ENCODE peak calls at places on chromosome 7, in seven cellular contexts. One of them, this sample, is unnamed.

GRCh38 chr7:79778786-79779382 is 325.4 kb upstream of the MAGI2 start:
- DNase-seq in SK-N-SH: no peak
- DNase-seq in HCT116: no peak
- DNase-seq in Panc1: no peak
- DNase-seq in H1: no peak
- DNase-seq in K562: no peak
- DNase-seq in GM12878: no peak
- DNase-seq in this sample: no peak

GRCh38 chr7:120973849-120974248 is 14.7 kb upstream of the CPED1 start:
- DNase-seq in SK-N-SH: no peak
- DNase-seq in H1: no peak
- DNase-seq in Panc1: no peak
- DNase-seq in HCT116: no peak
- DNase-seq in K562: no peak
- DNase-seq in GM12878: no peak
- DNase-seq in this sample: no peak

GRCh38 chr7:80417211-80417793 is 94.6 kb downstream of the GNAT3 start:
- DNase-seq in K562: no peak
- DNase-seq in HCT116: no peak
- DNase-seq in SK-N-SH: no peak
- DNase-seq in GM12878: no peak
- DNase-seq in Panc1: no peak
- DNase-seq in H1: no peak
- DNase-seq in this sample: no peak

GRCh38 chr7:140656548-140657515 is 15.9 kb upstream of the ADCK2 start:
- DNase-seq in HCT116: no peak
- DNase-seq in H1: no peak
- DNase-seq in GM12878: no peak
- DNase-seq in K562: no peak
- DNase-seq in SK-N-SH: no peak
- DNase-seq in Panc1: no peak
- DNase-seq in this sample: peak; percentile 27

GRCh38 chr7:146510088-146510680 is 393.6 kb downstream of the CNTNAP2 start:
- DNase-seq in SK-N-SH: no peak
- DNase-seq in K562: peak; percentile 11
- DNase-seq in GM12878: no peak
- DNase-seq in Panc1: no peak
- DNase-seq in HCT116: no peak
- DNase-seq in H1: no peak
- DNase-seq in this sample: no peak

GRCh38 chr7:69336976-69337375 is 261.3 kb upstream of the AUTS2 start:
- DNase-seq in K562: no peak
- DNase-seq in HCT116: no peak
- DNase-seq in GM12878: no peak
- DNase-seq in Panc1: no peak
- DNase-seq in SK-N-SH: peak; percentile 70
- DNase-seq in H1: no peak
- DNase-seq in this sample: no peak

GRCh38 chr7:111697771-111698170 is 135.5 kb upstream of the IMMP2L start:
- DNase-seq in GM12878: no peak
- DNase-seq in Panc1: no peak
- DNase-seq in SK-N-SH: no peak
- DNase-seq in H1: no peak
- DNase-seq in K562: no peak
- DNase-seq in HCT116: no peak
- DNase-seq in this sample: no peak

GRCh38 chr7:2417981-2418481 is 14.6 kb downstream of the CHST12 start:
- DNase-seq in GM12878: no peak
- DNase-seq in H1: no peak
- DNase-seq in HCT116: no peak
- DNase-seq in SK-N-SH: no peak
- DNase-seq in K562: no peak
- DNase-seq in Panc1: no peak
- DNase-seq in this sample: no peak

GRCh38 chr7:82699773-82700186 is 256.2 kb upstream of the CACNA2D1 start:
- DNase-seq in HCT116: peak; percentile 83
- DNase-seq in SK-N-SH: no peak
- DNase-seq in K562: no peak
- DNase-seq in H1: no peak
- DNase-seq in GM12878: no peak
- DNase-seq in Panc1: peak; percentile 72
- DNase-seq in this sample: no peak

GRCh38 chr7:143372070-143372469 is 9.1 kb upstream of the ZYX start:
- DNase-seq in GM12878: no peak
- DNase-seq in H1: no peak
- DNase-seq in HCT116: no peak
- DNase-seq in K562: no peak
- DNase-seq in Panc1: no peak
- DNase-seq in SK-N-SH: no peak
- DNase-seq in this sample: no peak

GRCh38 chr7:1124164-1124563 is 35.8 kb downstream of the ZFAND2A start:
- DNase-seq in K562: no peak
- DNase-seq in GM12878: no peak
- DNase-seq in H1: no peak
- DNase-seq in HCT116: no peak
- DNase-seq in Panc1: no peak
- DNase-seq in SK-N-SH: no peak
- DNase-seq in this sample: no peak

GRCh38 chr7:107262857-107263256 is 94.1 kb downstream of the HBP1 start:
- DNase-seq in H1: no peak
- DNase-seq in HCT116: no peak
- DNase-seq in SK-N-SH: no peak
- DNase-seq in GM12878: no peak
- DNase-seq in K562: peak; percentile 15
- DNase-seq in Panc1: no peak
- DNase-seq in this sample: no peak

GRCh38 chr7:155524018-155524556 is 22.3 kb downstream of the CNPY1 start:
- DNase-seq in H1: no peak
- DNase-seq in GM12878: no peak
- DNase-seq in HCT116: no peak
- DNase-seq in Panc1: no peak
- DNase-seq in K562: no peak
- DNase-seq in SK-N-SH: no peak
- DNase-seq in this sample: no peak

GRCh38 chr7:84202855-84203254 is 8.3 kb upstream of the SEMA3A start:
- DNase-seq in GM12878: no peak
- DNase-seq in K562: no peak
- DNase-seq in H1: no peak
- DNase-seq in SK-N-SH: no peak
- DNase-seq in HCT116: no peak
- DNase-seq in Panc1: no peak
- DNase-seq in this sample: no peak

GRCh38 chr7:51430480-51431086 is 114.0 kb upstream of the COBL start:
- DNase-seq in GM12878: peak; percentile 5
- DNase-seq in HCT116: peak; percentile 34
- DNase-seq in Panc1: peak; percentile 39
- DNase-seq in SK-N-SH: peak; percentile 79
- DNase-seq in H1: no peak
- DNase-seq in K562: peak; percentile 67
- DNase-seq in this sample: peak; percentile 43

GRCh38 chr7:111138196-111138569 is 47.3 kb downstream of the LRRN3 start:
- DNase-seq in GM12878: peak; percentile 72
- DNase-seq in SK-N-SH: no peak
- DNase-seq in H1: no peak
- DNase-seq in Panc1: peak; percentile 76
- DNase-seq in HCT116: peak; percentile 62
- DNase-seq in K562: peak; percentile 40
- DNase-seq in this sample: no peak

GRCh38 chr7:114418117-114418516 is 3.5 kb downstream of the FOXP2 start:
- DNase-seq in HCT116: no peak
- DNase-seq in GM12878: no peak
- DNase-seq in Panc1: no peak
- DNase-seq in K562: no peak
- DNase-seq in SK-N-SH: no peak
- DNase-seq in H1: no peak
- DNase-seq in this sample: no peak

GRCh38 chr7:25812086-25812855 is 339.7 kb upstream of the NFE2L3 start:
- DNase-seq in H1: no peak
- DNase-seq in SK-N-SH: no peak
- DNase-seq in GM12878: no peak
- DNase-seq in HCT116: no peak
- DNase-seq in K562: no peak
- DNase-seq in Panc1: no peak
- DNase-seq in this sample: no peak

GRCh38 chr7:50331564-50332208 is 27.2 kb downstream of the IKZF1 start:
- DNase-seq in K562: no peak
- DNase-seq in GM12878: peak; percentile 79
- DNase-seq in HCT116: no peak
- DNase-seq in H1: no peak
- DNase-seq in Panc1: no peak
- DNase-seq in SK-N-SH: no peak
- DNase-seq in this sample: no peak

GRCh38 chr7:45181991-45182855 is 24.6 kb downstream of the RAMP3 start:
- DNase-seq in H1: no peak
- DNase-seq in GM12878: no peak
- DNase-seq in HCT116: no peak
- DNase-seq in SK-N-SH: no peak
- DNase-seq in K562: no peak
- DNase-seq in Panc1: no peak
- DNase-seq in this sample: no peak

GRCh38 chr7:91436655-91437054 is 172.4 kb downstream of the FZD1 start:
- DNase-seq in K562: no peak
- DNase-seq in GM12878: no peak
- DNase-seq in Panc1: no peak
- DNase-seq in HCT116: no peak
- DNase-seq in H1: no peak
- DNase-seq in SK-N-SH: no peak
- DNase-seq in this sample: no peak

GRCh38 chr7:104627516-104627915 is 299.1 kb downstream of the LHFPL3 start:
- DNase-seq in SK-N-SH: no peak
- DNase-seq in H1: no peak
- DNase-seq in K562: peak; percentile 38
- DNase-seq in HCT116: no peak
- DNase-seq in Panc1: no peak
- DNase-seq in GM12878: no peak
- DNase-seq in this sample: no peak

DNA sequence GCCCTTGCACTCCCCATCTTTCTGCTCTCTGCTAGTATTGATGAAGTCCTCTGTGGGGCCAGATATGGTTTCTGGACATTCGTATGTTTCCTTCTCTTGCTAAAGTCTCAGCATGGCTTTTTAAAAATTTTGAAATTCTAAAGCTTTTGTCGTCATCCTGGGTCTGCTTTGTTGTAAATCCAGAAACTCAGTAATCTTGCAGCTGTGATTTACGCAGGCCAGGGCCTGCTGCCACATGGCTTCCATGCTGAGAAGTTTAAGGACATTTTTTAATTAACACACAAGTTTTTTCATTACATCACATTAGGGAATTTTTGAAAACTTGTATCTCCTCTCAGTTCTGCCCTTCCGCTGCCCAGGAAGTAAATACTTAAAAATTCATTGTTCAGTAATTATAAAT is 686.1 kb upstream of the IGFBP3 start:
- DNase-seq in GM12878: no peak
- DNase-seq in K562: no peak
- DNase-seq in H1: no peak
- DNase-seq in HCT116: no peak
- DNase-seq in Panc1: no peak
- DNase-seq in SK-N-SH: no peak
- DNase-seq in this sample: no peak
- TF ChIP-seq SIN3A in GM12878: no peak
- TF ChIP-seq SIN3A in K562: no peak
- TF ChIP-seq SIN3A in H1: no peak
- TF ChIP-seq SIN3A in HCT116: no peak
- TF ChIP-seq SIN3A in Panc1: no peak
- TF ChIP-seq SIN3A in SK-N-SH: no peak
- TF ChIP-seq SIN3A in this sample: no peak

GRCh38 chr7:116271161-116271979 is 61.0 kb downstream of the TES start:
- DNase-seq in SK-N-SH: no peak
- DNase-seq in Panc1: no peak
- DNase-seq in GM12878: no peak
- DNase-seq in K562: no peak
- DNase-seq in H1: no peak
- DNase-seq in HCT116: no peak
- DNase-seq in this sample: no peak
- TF ChIP-seq SIN3A in SK-N-SH: no peak
- TF ChIP-seq SIN3A in Panc1: no peak
- TF ChIP-seq SIN3A in GM12878: no peak
- TF ChIP-seq SIN3A in K562: no peak
- TF ChIP-seq SIN3A in H1: no peak
- TF ChIP-seq SIN3A in HCT116: no peak
- TF ChIP-seq SIN3A in this sample: no peak

GRCh38 chr7:149238051-149238450 is 1.4 kb upstream of the ZNF212 start:
- DNase-seq in SK-N-SH: no peak
- DNase-seq in HCT116: no peak
- DNase-seq in Panc1: no peak
- DNase-seq in H1: no peak
- DNase-seq in GM12878: no peak
- DNase-seq in K562: no peak
- DNase-seq in this sample: no peak

GRCh38 chr7:149240637-149241036 is 1.2 kb downstream of the ZNF212 start:
- DNase-seq in Panc1: no peak
- DNase-seq in HCT116: no peak
- DNase-seq in GM12878: no peak
- DNase-seq in SK-N-SH: no peak
- DNase-seq in K562: no peak
- DNase-seq in H1: no peak
- DNase-seq in this sample: no peak

GRCh38 chr7:149239345-149240143 is at the start of gene ZNF212:
- DNase-seq in GM12878: peak; percentile 56
- DNase-seq in HCT116: peak; percentile 80
- DNase-seq in SK-N-SH: peak; percentile 100
- DNase-seq in H1: peak; percentile 64
- DNase-seq in K562: peak; percentile 97
- DNase-seq in Panc1: peak; percentile 77
- DNase-seq in this sample: peak; percentile 86

GRCh38 chr7:149245244-149245643 is 5.8 kb downstream of the ZNF212 start:
- DNase-seq in K562: no peak
- DNase-seq in SK-N-SH: no peak
- DNase-seq in GM12878: no peak
- DNase-seq in H1: no peak
- DNase-seq in HCT116: no peak
- DNase-seq in Panc1: no peak
- DNase-seq in this sample: no peak

DNA sequence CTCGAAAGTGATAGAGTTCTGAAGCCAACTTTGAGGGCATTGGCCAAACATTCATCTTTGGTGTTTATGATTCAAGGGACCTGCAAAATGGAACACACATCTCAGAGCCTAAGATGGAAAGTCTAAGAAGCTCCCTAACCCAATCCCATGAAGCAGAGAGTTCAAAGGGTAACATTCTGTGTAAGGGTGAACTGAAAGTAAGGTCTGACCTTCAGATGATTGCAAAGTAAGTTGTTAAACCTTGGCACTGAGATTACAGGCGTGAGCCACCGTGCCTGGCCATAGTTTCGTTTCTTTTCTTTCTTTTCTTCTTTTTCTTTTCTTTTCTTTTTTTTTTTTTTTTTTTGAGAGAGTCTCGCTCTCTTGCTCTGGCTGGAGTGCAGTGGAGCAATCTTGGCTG is 2.2 kb downstream of the ZNF212 start:
- DNase-seq in K562: no peak
- DNase-seq in H1: no peak
- DNase-seq in Panc1: no peak
- DNase-seq in GM12878: no peak
- DNase-seq in HCT116: no peak
- DNase-seq in SK-N-SH: no peak
- DNase-seq in this sample: no peak
- TF ChIP-seq SIN3A in K562: no peak
- TF ChIP-seq SIN3A in H1: no peak
- TF ChIP-seq SIN3A in Panc1: no peak
- TF ChIP-seq SIN3A in GM12878: no peak
- TF ChIP-seq SIN3A in HCT116: no peak
- TF ChIP-seq SIN3A in SK-N-SH: no peak
- TF ChIP-seq SIN3A in this sample: no peak

GRCh38 chr7:30924624-30925023 is 13.0 kb downstream of the AQP1 start:
- DNase-seq in GM12878: no peak
- DNase-seq in K562: no peak
- DNase-seq in Panc1: no peak
- DNase-seq in HCT116: no peak
- DNase-seq in SK-N-SH: no peak
- DNase-seq in H1: no peak
- DNase-seq in this sample: no peak
- TF ChIP-seq SIN3A in GM12878: no peak
- TF ChIP-seq SIN3A in K562: no peak
- TF ChIP-seq SIN3A in Panc1: no peak
- TF ChIP-seq SIN3A in HCT116: no peak
- TF ChIP-seq SIN3A in SK-N-SH: no peak
- TF ChIP-seq SIN3A in H1: no peak
- TF ChIP-seq SIN3A in this sample: no peak

This sample was measured in HepG2.